ENCODE peak calls at places on chromosomes 6 and 20, in four cellular contexts. Y is IMR-90, J is K562, P is HCT116. F is an unnamed sample. For H3K4me1, the result is how much of the 10 kb centered on the place peaks cover.

GRCh38 chr6:116542426-116542825 is 3.1 kb downstream of the TRAPPC3L start:
- DNase-seq in J (no peak), Y (no peak), P (no peak), F (no peak)

GRCh38 chr6:7332090-7332745 is 19.2 kb upstream of the SSR1 start:
- DNase-seq in Y (no peak), P (no peak), J (no peak), F (no peak)

GRCh38 chr6:31727034-31727716 is 1.9 kb downstream of the DDAH2 start:
- DNase-seq in J (no peak), Y (no peak), P (no peak), F (no peak)

GRCh38 chr6:10763006-10763405 is 15.4 kb downstream of the TMEM14B start:
- DNase-seq in P (no peak), J (no peak), Y (peak), F (no peak)

GRCh38 chr6:134394905-134395304 is 77.0 kb upstream of the SGK1 start:
- DNase-seq in J (no peak), P (no peak), Y (no peak), F (no peak)

GRCh38 chr6:170227521-170227983 is 63.3 kb downstream of the DLL1 start:
- DNase-seq in J (no peak), Y (no peak), P (no peak), F (no peak)

GRCh38 chr20:33653900-33654596 is 8.1 kb upstream of the C20orf144 start:
- DNase-seq in P (no peak), J (no peak), Y (no peak), F (no peak)

GRCh38 chr6:830667-831327 is 137.9 kb upstream of the EXOC2 start:
- DNase-seq in P (no peak), J (no peak), Y (no peak), F (no peak)

GRCh38 chr6:154569136-154569862 is 58.8 kb upstream of the CNKSR3 start:
- DNase-seq in Y (no peak), J (no peak), P (no peak), F (no peak)

GRCh38 chr20:57398231-57398821 is 7.1 kb downstream of the RBM38 start:
- DNase-seq in J (no peak), P (no peak), Y (no peak), F (peak)
- H3K4me1 ChIP-seq in J (under half), P (under half), Y (under half), F (half or more)

DNA sequence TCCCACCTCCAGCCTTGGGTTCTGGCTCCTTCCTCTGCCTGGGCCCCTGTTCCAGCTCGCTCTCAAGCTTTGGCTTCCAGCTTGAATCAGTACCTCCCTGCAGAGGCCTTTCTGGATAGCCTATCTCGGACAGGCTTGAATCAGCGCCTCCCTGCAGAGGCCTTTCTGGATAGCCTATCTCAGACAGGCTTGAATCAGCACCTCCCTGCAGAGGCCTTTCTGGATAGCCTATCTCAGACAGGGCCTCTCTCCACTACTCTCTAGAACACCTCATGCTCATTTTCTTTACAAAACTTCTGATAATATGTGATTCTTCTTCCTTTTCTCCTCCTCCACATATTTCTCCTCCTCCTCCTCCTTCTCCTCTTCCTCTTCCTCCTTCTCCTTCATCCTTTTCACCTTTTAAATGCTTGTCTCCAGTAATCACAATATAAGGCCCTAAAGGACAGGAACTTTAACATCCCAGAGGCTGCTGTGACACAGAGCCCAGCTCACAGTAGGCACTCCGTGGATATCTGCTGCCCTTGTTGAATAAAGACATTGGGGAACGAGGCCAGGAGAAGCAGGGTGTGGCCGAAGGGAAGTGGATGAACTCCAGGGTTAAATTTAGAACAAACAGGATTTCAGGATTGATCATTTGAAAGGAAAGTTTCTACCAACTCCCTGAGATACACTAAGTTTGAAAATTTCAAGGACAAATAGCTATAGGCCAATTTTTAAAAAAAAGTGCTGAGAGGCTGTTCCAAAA is 9.3 kb upstream of the RPS6KA2 start:
- DNase-seq in Y (no peak), J (no peak), P (no peak), F (no peak)
- H3K9ac ChIP-seq in Y (no peak), J (no peak), P (no peak), F (no peak)

GRCh38 chr6:53648571-53648970 is 17.0 kb downstream of the KLHL31 start:
- DNase-seq in J (no peak), Y (peak), P (no peak), F (no peak)

GRCh38 chr6:53654745-53655240 is 10.8 kb downstream of the KLHL31 start:
- DNase-seq in Y (no peak), J (no peak), P (no peak), F (no peak)

GRCh38 chr6:53647437-53648094 is 18.0 kb downstream of the KLHL31 start:
- DNase-seq in Y (no peak), P (no peak), J (no peak), F (peak)

GRCh38 chr6:53651764-53652401 is 13.7 kb downstream of the KLHL31 start:
- DNase-seq in J (no peak), P (peak), Y (peak), F (no peak)

DNA sequence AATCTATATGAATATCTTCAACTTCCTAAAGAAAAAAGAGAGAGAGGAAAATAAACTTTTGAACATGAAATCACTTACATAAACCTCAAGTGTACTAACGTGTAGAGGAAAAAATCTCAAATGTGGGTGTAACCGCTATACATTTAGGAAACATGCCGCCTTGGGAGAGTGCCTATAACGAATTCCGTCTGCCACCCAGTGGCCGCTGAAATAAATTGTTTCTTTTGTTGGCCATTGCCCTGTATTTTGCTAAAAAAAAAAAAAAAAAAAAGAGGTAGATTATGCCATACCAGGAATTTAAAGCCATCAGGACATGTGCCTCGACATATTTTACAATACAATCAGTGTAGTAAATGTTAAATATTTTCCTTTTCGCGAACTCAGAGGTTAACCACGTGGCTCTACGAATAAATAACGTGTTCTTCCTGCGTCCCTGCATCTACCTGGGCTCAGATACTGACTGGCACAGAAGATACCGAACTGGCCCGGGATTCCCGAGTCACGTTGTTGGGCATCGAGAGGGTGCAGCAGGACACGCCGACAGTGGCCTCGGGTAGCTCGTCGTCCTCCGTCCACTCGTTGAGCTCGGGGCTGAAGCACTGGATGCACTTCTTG is 14.3 kb downstream of the KLHL31 start:
- DNase-seq in J (peak), P (peak), Y (peak), F (peak)
- H3K4me1 ChIP-seq in J (under half), P (under half), Y (under half), F (under half)

DNA sequence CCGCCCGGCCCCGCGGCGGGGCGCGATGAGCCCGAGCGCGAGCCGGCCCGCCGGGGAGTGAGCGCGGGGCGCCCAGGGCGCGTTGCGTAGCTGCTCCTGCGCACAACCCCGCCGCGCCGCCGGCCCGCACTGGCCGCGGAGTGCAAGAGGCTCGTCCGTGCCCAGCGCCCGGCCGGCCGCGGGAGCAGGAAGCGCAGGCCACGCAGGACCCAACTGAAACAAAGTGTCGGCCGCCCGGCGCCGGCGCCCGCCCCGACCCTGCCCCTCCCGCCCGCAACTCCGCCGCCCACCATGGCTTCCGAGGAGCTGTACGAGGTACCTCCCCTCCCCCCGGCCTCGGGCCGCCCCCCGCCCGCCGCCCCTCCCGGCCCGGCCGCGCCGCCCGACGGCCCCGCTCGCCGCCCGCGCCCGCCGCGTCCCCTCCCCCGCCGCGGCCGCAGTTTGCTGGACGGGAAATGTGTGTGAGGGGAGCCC is 326 bp downstream of the CDYL start:
- DNase-seq in Y (no peak), J (peak), P (no peak), F (peak)
- H3K9ac ChIP-seq in Y (peak), J (peak), P (peak), F (peak)

GRCh38 chr6:163460307-163460782 is 45.8 kb downstream of the QKI start:
- DNase-seq in P (no peak), J (no peak), Y (peak), F (peak)

GRCh38 chr6:163463795-163464194 is 49.3 kb downstream of the QKI start:
- DNase-seq in P (no peak), J (no peak), Y (no peak), F (no peak)

GRCh38 chr6:163461696-163462095 is 47.2 kb downstream of the QKI start:
- DNase-seq in J (no peak), P (no peak), Y (no peak), F (no peak)

GRCh38 chr6:163459536-163459935 is 45.0 kb downstream of the QKI start:
- DNase-seq in P (no peak), J (no peak), Y (peak), F (no peak)

DNA sequence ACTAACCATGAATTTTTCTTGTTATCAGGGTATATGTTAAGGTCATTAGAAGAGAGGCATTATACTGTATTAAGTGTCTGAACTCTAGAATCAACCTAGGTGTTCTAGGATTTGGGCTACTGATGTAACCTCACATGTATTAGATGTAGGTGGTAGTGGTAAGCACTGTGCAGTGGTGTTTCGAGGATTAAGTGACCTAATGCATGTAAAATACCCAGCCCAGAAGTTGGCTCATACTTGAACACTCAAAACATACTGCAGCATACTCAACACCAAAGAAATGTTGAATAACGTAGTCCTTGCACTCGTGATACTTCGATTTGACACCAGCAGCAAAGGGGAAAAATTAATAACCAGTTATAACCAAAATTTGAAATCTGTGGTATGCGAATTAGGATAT is 48.7 kb downstream of the QKI start:
- DNase-seq in Y (no peak), J (no peak), P (no peak), F (no peak)
- H3K4me1 ChIP-seq in Y (under half), J (under half), P (under half), F (under half)